ENCODE peak calls at places on chromosomes 13 and 19, in five cellular contexts. C, F, J, R and Y are unnamed samples. For H3K4me1, the result is how much of the 10 kb centered on the place peaks cover.

GRCh38 chr13:39410089-39410901 is 192.7 kb downstream of the LHFPL6 start:
- DNase-seq in C (no peak), F (no peak), J (no peak), R (no peak), Y (no peak)

GRCh38 chr19:5340637-5341447 is at the start of gene PTPRS:
- DNase-seq in C (peak), F (peak), J (peak), R (peak), Y (peak)

GRCh38 chr19:50649433-50650391 is at the start of gene C19orf81:
- DNase-seq in C (no peak), F (no peak), J (no peak), R (no peak), Y (no peak)

GRCh38 chr19:43132696-43133095 is 50.2 kb upstream of the PSG2 start:
- DNase-seq in C (no peak), F (no peak), J (no peak), R (no peak), Y (no peak)

GRCh38 chr13:37129867-37130266 is 24.4 kb upstream of the CSNK1A1L start:
- DNase-seq in C (no peak), F (no peak), J (no peak), R (no peak), Y (no peak)

GRCh38 chr13:33193428-33193974 is 92.1 kb downstream of the STARD13 start:
- DNase-seq in C (no peak), F (no peak), J (no peak), R (no peak), Y (no peak)

GRCh38 chr13:32838985-32839384 is 177.2 kb upstream of the KL start:
- DNase-seq in C (no peak), F (no peak), J (no peak), R (no peak), Y (no peak)

GRCh38 chr13:32323912-32324311 is 8.6 kb downstream of the BRCA2 start:
- DNase-seq in C (no peak), F (no peak), J (no peak), R (no peak), Y (no peak)

GRCh38 chr13:60431108-60431700 is 34.2 kb downstream of the TDRD3 start:
- DNase-seq in C (no peak), F (no peak), J (no peak), R (no peak), Y (no peak)

GRCh38 chr13:32726374-32727037 is 140.3 kb downstream of the PDS5B start:
- DNase-seq in C (no peak), F (no peak), J (no peak), R (no peak), Y (no peak)

GRCh38 chr13:36339600-36340155 is 6.5 kb downstream of the SPART start:
- DNase-seq in C (no peak), F (no peak), J (no peak), R (no peak), Y (no peak)

GRCh38 chr13:30905932-30906383 is at the start of gene MEDAG:
- DNase-seq in C (peak), F (peak), J (peak), R (peak), Y (peak)

GRCh38 chr13:98327326-98328314 is 150.6 kb upstream of the RNF113B start:
- DNase-seq in C (no peak), F (no peak), J (no peak), R (no peak), Y (no peak)

GRCh38 chr13:26348966-26349365 is 95.0 kb downstream of the CDK8 start:
- DNase-seq in C (no peak), F (no peak), J (no peak), R (no peak), Y (no peak)

GRCh38 chr19:6393982-6394412 is 1.0 kb upstream of the GTF2F1 start:
- DNase-seq in C (no peak), F (no peak), J (no peak), R (no peak), Y (no peak)

GRCh38 chr19:2398735-2399305 is 28.6 kb downstream of the TIMM13 start:
- DNase-seq in C (no peak), F (no peak), J (no peak), R (no peak), Y (no peak)

GRCh38 chr19:51448011-51448744 is 10.1 kb downstream of the SIGLEC8 start:
- DNase-seq in C (no peak), F (no peak), J (no peak), R (no peak), Y (no peak)

GRCh38 chr19:48628486-48629296 is 8.5 kb downstream of the DBP start:
- DNase-seq in C (no peak), F (no peak), J (peak), R (peak), Y (peak)

GRCh38 chr13:112799394-112799793 is 109.6 kb downstream of the ATP11A start:
- DNase-seq in C (no peak), F (no peak), J (no peak), R (no peak), Y (no peak)
- H3K4me1 ChIP-seq in C (under half), F (under half), J (under half), R (under half), Y (under half)

DNA sequence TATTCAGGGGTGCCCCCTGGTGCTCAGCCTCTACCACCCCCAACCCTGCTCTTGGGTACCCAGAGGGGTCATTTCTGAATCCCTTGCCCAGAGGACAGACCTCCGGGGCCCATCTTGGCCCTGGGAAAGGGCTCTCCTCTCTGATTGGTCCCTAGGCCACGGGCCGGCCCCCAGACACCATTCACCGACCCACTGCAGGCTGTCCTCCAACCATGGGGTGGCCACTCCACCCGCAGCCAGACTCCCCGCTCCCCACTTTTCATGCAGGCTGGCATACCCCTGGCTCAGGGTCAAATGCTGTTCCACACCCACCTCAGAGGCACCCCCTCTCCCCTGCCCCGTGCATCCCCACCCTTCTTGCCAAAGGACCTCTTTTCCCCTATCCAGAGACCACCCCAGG is 14.8 kb downstream of the SMIM24 start:
- DNase-seq in C (no peak), F (no peak), J (peak), R (no peak), Y (peak)
- H3K4me1 ChIP-seq in C (under half), F (under half), J (under half), R (under half), Y (under half)

GRCh38 chr13:45747071-45747470 is 45.0 kb downstream of the CBY2 start:
- DNase-seq in C (no peak), F (no peak), J (no peak), R (no peak), Y (no peak)
- H3K4me1 ChIP-seq in C (under half), F (under half), J (under half), R (under half), Y (under half)

GRCh38 chr19:14575428-14575980 is 3.6 kb upstream of the NDUFB7 start:
- DNase-seq in C (no peak), F (no peak), J (no peak), R (no peak), Y (no peak)
- H3K4me1 ChIP-seq in C (under half), F (under half), J (under half), R (under half), Y (under half)

DNA sequence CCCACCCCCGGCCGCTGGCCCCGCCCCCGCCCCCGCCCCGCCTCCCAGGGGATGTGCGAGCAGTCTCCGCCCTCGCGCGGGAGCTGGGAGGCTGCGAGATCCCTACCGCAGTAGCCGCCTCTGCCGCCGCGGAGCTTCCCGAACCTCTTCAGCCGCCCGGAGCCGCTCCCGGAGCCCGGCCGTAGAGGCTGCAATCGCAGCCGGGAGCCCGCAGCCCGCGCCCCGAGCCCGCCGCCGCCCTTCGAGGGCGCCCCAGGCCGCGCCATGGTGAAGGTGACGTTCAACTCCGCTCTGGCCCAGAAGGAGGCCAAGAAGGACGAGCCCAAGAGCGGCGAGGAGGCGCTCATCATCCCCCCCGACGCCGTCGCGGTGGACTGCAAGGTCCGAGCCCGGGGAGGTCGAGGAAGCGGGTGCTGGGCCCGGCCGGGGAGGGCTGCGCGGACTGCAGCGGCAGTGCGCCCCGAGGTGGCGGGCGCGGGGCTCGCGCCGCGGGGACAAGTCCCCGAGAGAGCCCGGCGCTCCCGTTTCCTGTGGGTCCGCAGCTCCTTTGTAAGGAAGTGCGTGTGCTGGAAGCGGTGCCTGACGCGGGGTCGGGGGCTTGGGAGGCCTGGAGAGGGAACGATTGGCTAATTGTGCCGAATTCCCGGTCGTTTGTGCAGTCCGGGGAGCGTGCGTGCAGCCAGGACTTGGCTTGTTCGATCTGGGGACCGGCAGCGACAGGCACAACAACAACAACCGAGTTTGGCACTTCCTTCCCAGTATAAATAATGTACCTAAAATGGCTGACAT is at the start of gene ITM2B:
- DNase-seq in C (peak), F (peak), J (peak), R (peak), Y (peak)
- H3K4me1 ChIP-seq in C (under half), F (under half), J (under half), R (under half), Y (under half)

GRCh38 chr13:99868767-99869166 is 102.8 kb downstream of the ZIC5 start:
- DNase-seq in C (no peak), F (no peak), J (no peak), R (no peak), Y (no peak)
- H3K4me1 ChIP-seq in C (under half), F (under half), J (under half), R (under half), Y (under half)

DNA sequence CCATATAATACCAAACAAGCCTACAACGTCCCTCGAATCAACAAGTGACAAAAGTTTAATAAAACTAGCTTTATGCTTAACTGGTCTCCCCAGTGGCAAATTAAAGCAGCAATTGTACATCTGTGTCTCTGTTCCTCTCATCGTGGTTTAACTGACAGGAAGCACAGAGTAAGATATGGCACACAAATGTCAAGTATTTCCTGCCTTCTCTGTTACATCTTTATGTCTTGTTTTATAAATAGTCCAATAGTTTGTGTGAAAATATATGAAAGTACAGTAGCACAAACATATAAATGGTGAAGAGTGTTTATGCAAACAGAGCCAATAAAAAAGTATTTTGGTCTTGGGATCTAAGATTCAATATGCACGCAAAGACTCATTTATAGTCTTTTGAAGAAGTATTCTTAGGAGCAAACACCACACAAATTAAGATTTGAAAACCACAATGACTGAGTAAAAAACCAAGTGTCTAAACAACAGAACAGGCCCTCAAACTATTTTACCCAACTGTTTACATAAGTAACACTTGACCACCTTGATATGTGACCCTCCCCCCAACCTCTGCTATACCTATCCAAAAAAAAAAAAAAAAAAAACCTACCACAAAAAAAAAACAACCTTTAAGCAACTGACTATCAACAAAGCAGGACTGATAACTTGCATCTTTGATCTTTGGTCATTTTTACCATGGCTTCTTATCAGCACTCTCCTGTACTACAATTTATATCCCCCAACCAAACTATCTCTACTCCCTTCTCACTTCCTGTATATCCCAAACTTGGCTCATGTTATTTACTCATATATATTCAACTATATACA is 14.0 kb downstream of the ELF1 start:
- DNase-seq in C (no peak), F (no peak), J (no peak), R (no peak), Y (no peak)
- H3K4me1 ChIP-seq in C (under half), F (under half), J (under half), R (half or more), Y (half or more)

GRCh38 chr19:17685451-17686026 is 2.6 kb downstream of the UNC13A start:
- DNase-seq in C (no peak), F (no peak), J (no peak), R (no peak), Y (no peak)
- H3K4me1 ChIP-seq in C (under half), F (under half), J (under half), R (under half), Y (under half)